ENCODE peak calls at places on chromosomes 2 and 18, in four cellular contexts. I is NT2/D1, U is hypothalamus, X is COR-L47. T is an unnamed sample.

GRCh38 chr2:36663851-36664715 is 32.4 kb upstream of the VIT start:
- DNase-seq in I (peak; percentile 59), U (no peak), X (peak; percentile 39), T (peak; percentile 55)

GRCh38 chr18:79877163-79878091 is 74.0 kb downstream of the SLC66A2 start:
- DNase-seq in I (no peak), U (no peak), X (no peak), T (no peak)

GRCh38 chr18:44937985-44938384 is 257.3 kb downstream of the SETBP1 start:
- DNase-seq in I (no peak), U (no peak), X (peak; percentile 94), T (no peak)

GRCh38 chr2:175203621-175204496 is 22.3 kb upstream of the ATP5MC3 start:
- DNase-seq in I (peak; percentile 50), U (no peak), X (peak; percentile 71), T (peak; percentile 48)

GRCh38 chr2:9105601-9106337 is 100.8 kb upstream of the ASAP2 start:
- DNase-seq in I (no peak), U (no peak), X (no peak), T (no peak)

GRCh38 chr2:72984172-72984671 is 66.9 kb downstream of the EMX1 start:
- DNase-seq in I (no peak), U (no peak), X (no peak), T (no peak)

GRCh38 chr2:55986700-55987440 is 63.3 kb upstream of the EFEMP1 start:
- DNase-seq in I (no peak), U (no peak), X (no peak), T (no peak)

GRCh38 chr18:21093133-21093532 is 18.5 kb downstream of the ROCK1 start:
- DNase-seq in I (no peak), U (no peak), X (no peak), T (no peak)

GRCh38 chr2:26595146-26595545 is 46.0 kb downstream of the CIB4 start:
- DNase-seq in I (no peak), U (no peak), X (no peak), T (no peak)

GRCh38 chr2:12504443-12504842 is 212.3 kb upstream of the TRIB2 start:
- DNase-seq in I (no peak), U (no peak), X (no peak), T (no peak)

T was measured in iPS DF 6.9.